ENCODE peak calls at places on chromosomes 5 and 9, in five cellular contexts. W, E, Z, G and Q are unnamed samples.

GRCh38 chr5:176748967-176749935 is 61.1 kb upstream of the UNC5A start:
- DNase-seq in G (no peak), E (no peak), Z (no peak), W (peak; percentile 44), Q (peak; percentile 9)

GRCh38 chr5:179123491-179124328 is 63.5 kb downstream of the ZNF354C start:
- DNase-seq in Z (no peak), G (no peak), E (no peak), W (no peak), Q (no peak)

GRCh38 chr9:114507726-114508125 is 2.5 kb upstream of the WHRN start:
- DNase-seq in Z (peak; percentile 63), G (peak; percentile 64), W (no peak), E (peak; percentile 27), Q (peak; percentile 56)

GRCh38 chr5:85453026-85453349 is 1068.3 kb upstream of the EDIL3 start:
- DNase-seq in Z (no peak), G (no peak), W (no peak), E (peak; percentile 10), Q (no peak)

GRCh38 chr9:95574176-95574575 is 57.4 kb upstream of the PTCH1 start:
- DNase-seq in W (no peak), Z (no peak), E (no peak), G (peak; percentile 45), Q (no peak)

GRCh38 chr5:151157426-151158286 is at the start of gene ANXA6:
- DNase-seq in Z (peak; percentile 80), E (peak; percentile 88), G (no peak), W (peak; percentile 96), Q (peak; percentile 86)

GRCh38 chr9:78573205-78573604 is 276.3 kb downstream of the PSAT1 start:
- DNase-seq in G (no peak), W (no peak), E (no peak), Z (no peak), Q (no peak)

GRCh38 chr9:128339761-128340690 is at the start of gene SLC27A4:
- DNase-seq in Z (peak; percentile 95), G (peak; percentile 88), W (peak; percentile 95), E (peak; percentile 85), Q (peak; percentile 93)

GRCh38 chr9:88818495-88819201 is 172.6 kb upstream of the S1PR3 start:
- DNase-seq in E (peak; percentile 37), W (no peak), G (no peak), Z (no peak), Q (no peak)

GRCh38 chr5:1374680-1375055 is 29.8 kb upstream of the CLPTM1L start:
- DNase-seq in W (peak; percentile 69), G (no peak), Z (no peak), E (peak; percentile 21), Q (no peak)

GRCh38 chr9:121269888-121270254 is 1.9 kb downstream of the GSN start:
- DNase-seq in E (peak; percentile 42), G (no peak), Z (no peak), W (no peak), Q (no peak)

GRCh38 chr5:30390095-30390494 is 803.4 kb upstream of the CDH6 start:
- DNase-seq in G (no peak), W (no peak), Z (no peak), E (no peak), Q (no peak)

GRCh38 chr5:179700401-179700918 is 1.7 kb downstream of the CANX start:
- DNase-seq in Z (no peak), W (no peak), G (peak; percentile 13), E (no peak), Q (no peak)

GRCh38 chr9:112031400-112031799 is 134.8 kb downstream of the UGCG start:
- DNase-seq in E (no peak), Z (no peak), G (no peak), W (no peak), Q (no peak)

GRCh38 chr5:122726990-122727616 is 47.8 kb upstream of the SNX2 start:
- DNase-seq in Z (peak; percentile 27), G (no peak), W (no peak), E (peak; percentile 90), Q (peak; percentile 42)

GRCh38 chr5:88826959-88827585 is 55.9 kb downstream of the MEF2C start:
- DNase-seq in Z (no peak), G (peak; percentile 83), W (peak; percentile 79), E (peak; percentile 70), Q (no peak)

GRCh38 chr5:3607541-3608147 is 12.0 kb downstream of the IRX1 start:
- DNase-seq in W (peak; percentile 33), Z (no peak), E (no peak), G (no peak), Q (no peak)

GRCh38 chr9:87201316-87201715 is 254.0 kb upstream of the GAS1 start:
- DNase-seq in W (no peak), G (no peak), E (no peak), Z (no peak), Q (no peak)

DNA sequence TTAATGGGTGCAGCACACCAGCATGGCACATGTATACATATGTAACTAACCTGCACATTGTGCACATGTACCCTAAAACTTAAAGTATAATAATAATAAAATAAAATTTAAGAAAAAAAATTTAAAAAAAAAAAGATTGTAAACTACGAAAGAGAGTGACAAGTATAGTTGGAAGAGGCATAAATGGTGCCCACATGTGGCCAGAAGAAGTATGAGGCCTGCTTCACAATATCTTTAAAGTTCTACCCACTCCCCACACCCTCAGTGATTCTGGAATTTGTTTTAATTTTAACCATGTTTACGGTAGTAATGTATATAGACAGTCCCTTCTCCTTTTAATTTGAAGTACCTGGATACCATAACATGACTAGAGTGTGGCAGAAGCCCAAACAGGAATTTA is 172.7 kb downstream of the CHSY3 start:
- DNase-seq in G (no peak), W (no peak), Z (no peak), E (no peak), Q (no peak)
- TF ChIP-seq CTCF in G (no peak), W (no peak), Z (no peak), E (peak; percentile 28), Q (no peak)

GRCh38 chr5:55994502-55994997 is at the start of gene IL6ST:
- DNase-seq in Z (no peak), E (peak; percentile 49), W (no peak), G (no peak), Q (no peak)
- TF ChIP-seq CTCF in Z (no peak), E (no peak), W (no peak), G (peak; percentile 25), Q (peak; percentile 5)

DNA sequence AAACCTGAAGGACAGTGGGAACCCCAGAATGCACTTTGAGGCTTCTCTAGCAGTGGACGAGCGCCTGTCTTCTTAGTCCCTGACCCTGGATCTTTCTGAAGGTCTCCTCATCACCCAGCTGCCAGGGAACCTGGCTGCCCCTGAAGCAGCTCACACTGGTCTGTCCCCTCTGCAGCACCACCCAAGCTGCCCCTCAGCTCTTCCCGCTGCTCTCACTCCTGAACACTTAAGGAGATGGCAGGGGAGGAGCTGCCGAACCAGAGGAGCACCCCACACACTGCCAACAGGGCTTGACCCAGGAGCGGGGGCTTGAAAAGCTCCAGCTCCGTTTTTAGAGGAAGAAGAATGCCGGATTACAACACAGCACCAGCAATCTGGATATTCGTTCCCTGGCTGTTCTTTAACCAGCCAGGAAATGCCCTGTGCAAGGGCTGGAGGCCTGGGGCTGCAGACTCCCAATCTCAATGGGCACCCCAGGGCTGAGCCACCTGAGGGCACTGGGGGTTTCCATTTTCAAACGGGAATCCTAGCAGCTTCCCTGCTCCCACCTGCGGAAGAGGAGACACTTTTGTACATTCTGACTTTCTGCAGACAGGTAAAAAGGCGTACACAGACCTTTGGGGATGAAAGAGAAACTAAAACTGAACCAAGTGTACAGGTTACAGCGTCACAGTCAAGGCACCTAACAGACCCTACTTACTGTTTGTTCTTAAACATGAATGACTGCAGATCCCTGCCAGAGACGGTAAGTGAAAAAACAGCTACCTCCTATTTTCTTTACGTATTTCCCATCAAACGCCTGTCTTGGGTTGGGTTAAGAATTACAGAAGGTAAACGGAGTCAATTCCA is 36.3 kb downstream of the GOLM1 start:
- DNase-seq in G (no peak), W (no peak), E (no peak), Z (no peak), Q (no peak)
- TF ChIP-seq CTCF in G (no peak), W (no peak), E (no peak), Z (no peak), Q (no peak)

GRCh38 chr9:71683598-71684235 is 84.6 kb downstream of the CEMIP2 start:
- DNase-seq in E (peak; percentile 46), G (no peak), W (no peak), Z (no peak), Q (no peak)
- TF ChIP-seq CTCF in E (peak; percentile 47), G (no peak), W (no peak), Z (no peak), Q (no peak)

GRCh38 chr5:84381501-84382362 is 2.9 kb downstream of the EDIL3 start:
- DNase-seq in G (no peak), Z (no peak), W (no peak), E (no peak), Q (no peak)

GRCh38 chr5:84378961-84379360 is 5.7 kb downstream of the EDIL3 start:
- DNase-seq in G (no peak), W (no peak), Z (no peak), E (no peak), Q (no peak)

GRCh38 chr5:84378420-84378819 is 6.3 kb downstream of the EDIL3 start:
- DNase-seq in G (no peak), Z (no peak), E (no peak), W (no peak), Q (no peak)

GRCh38 chr5:84382363-84383295 is 2.1 kb downstream of the EDIL3 start:
- DNase-seq in Z (no peak), W (no peak), G (no peak), E (no peak), Q (peak; percentile 7)

GRCh38 chr5:84379749-84380148 is 4.9 kb downstream of the EDIL3 start:
- DNase-seq in Z (no peak), E (peak; percentile 10), W (no peak), G (no peak), Q (no peak)
- TF ChIP-seq CTCF in Z (no peak), E (peak; percentile 41), W (no peak), G (no peak), Q (no peak)